ENCODE peak calls at places on chromosomes 2 and 18, in nine cellular contexts. B is neural crest cell, P is endothelial cell, M is fibroblast of pulmonary artery, D is mammary epithelial cell, A is left lung, N is Caco-2, E is nephron progenitor cell, G is Calu3. R is an unnamed sample.

GRCh38 chr2:10063566-10063965 is 16.6 kb downstream of the CYS1 start:
- DNase-seq in B (no peak), P (no peak), M (no peak), D (no peak), A (no peak), N (no peak), E (no peak), G (no peak), R (no peak)

GRCh38 chr18:261398-262073 is 6.3 kb downstream of the THOC1 start:
- DNase-seq in B (no peak), P (no peak), M (no peak), D (no peak), A (no peak), N (no peak), E (no peak), G (no peak), R (no peak)

GRCh38 chr2:237097911-237098702 is 12.4 kb downstream of the COPS8 start:
- DNase-seq in B (no peak), P (no peak), M (peak), D (peak), A (no peak), N (no peak), E (no peak), G (no peak), R (peak)

GRCh38 chr2:126656311-126657145 is 570 bp downstream of the GYPC start:
- DNase-seq in B (peak), P (peak), M (peak), D (no peak), A (no peak), N (no peak), E (peak), G (no peak), R (no peak)

GRCh38 chr2:70482401-70482800 is 71.2 kb downstream of the TGFA start:
- DNase-seq in B (no peak), P (no peak), M (no peak), D (no peak), A (no peak), N (no peak), E (no peak), G (no peak), R (no peak)

GRCh38 chr2:113754989-113755689 is 1.3 kb downstream of the SLC35F5 start:
- DNase-seq in B (no peak), P (no peak), M (peak), D (peak), A (no peak), N (no peak), E (no peak), G (no peak), R (no peak)

GRCh38 chr2:227033471-227034148 is 130.4 kb downstream of the COL4A4 start:
- DNase-seq in B (peak), P (peak), M (peak), D (peak), A (no peak), N (peak), E (peak), G (peak), R (peak)

GRCh38 chr18:36782710-36783109 is 46.1 kb downstream of the TPGS2 start:
- DNase-seq in B (no peak), P (no peak), M (no peak), D (peak), A (no peak), N (no peak), E (no peak), G (no peak), R (no peak)

GRCh38 chr2:183164111-183165015 is 40.1 kb downstream of the NUP35 start:
- DNase-seq in B (no peak), P (no peak), M (peak), D (no peak), A (no peak), N (no peak), E (no peak), G (no peak), R (no peak)

GRCh38 chr2:23940262-23940975 is at the start of gene UBXN2A:
- DNase-seq in B (peak), P (peak), M (peak), D (peak), A (peak), N (peak), E (peak), G (peak), R (peak)

GRCh38 chr2:8176837-8177236 is 505.0 kb upstream of the ID2 start:
- DNase-seq in B (no peak), P (no peak), M (no peak), D (no peak), A (no peak), N (no peak), E (no peak), G (no peak), R (no peak)

GRCh38 chr2:66561645-66562336 is 126.9 kb downstream of the MEIS1 start:
- DNase-seq in B (no peak), P (no peak), M (peak), D (no peak), A (no peak), N (no peak), E (no peak), G (no peak), R (no peak)

GRCh38 chr18:54672846-54673475 is 81.9 kb downstream of the DYNAP start:
- DNase-seq in B (no peak), P (no peak), M (no peak), D (peak), A (no peak), N (peak), E (peak), G (peak), R (no peak)

GRCh38 chr2:144944506-144945230 is 424.7 kb upstream of the ZEB2 start:
- DNase-seq in B (no peak), P (no peak), M (no peak), D (peak), A (no peak), N (no peak), E (no peak), G (no peak), R (no peak)

GRCh38 chr2:233838251-233838650 is 16.1 kb downstream of the HJURP start:
- DNase-seq in B (no peak), P (no peak), M (no peak), D (no peak), A (no peak), N (no peak), E (no peak), G (no peak), R (no peak)

GRCh38 chr18:73891572-73892421 is 255.8 kb downstream of the FBXO15 start:
- DNase-seq in B (no peak), P (peak), M (no peak), D (no peak), A (no peak), N (no peak), E (peak), G (no peak), R (no peak)
- TF ChIP-seq CTCF in B (peak), P (peak), M (no peak), D (no peak), A (no peak), N (peak), E (peak), G (no peak), R (no peak)

GRCh38 chr2:200422532-200423262 is 87.2 kb downstream of the KCTD18 start:
- DNase-seq in B (no peak), P (no peak), M (no peak), D (no peak), A (no peak), N (no peak), E (no peak), G (no peak), R (no peak)
- TF ChIP-seq CTCF in B (peak), P (no peak), M (no peak), D (peak), A (no peak), N (no peak), E (no peak), G (no peak), R (no peak)

DNA sequence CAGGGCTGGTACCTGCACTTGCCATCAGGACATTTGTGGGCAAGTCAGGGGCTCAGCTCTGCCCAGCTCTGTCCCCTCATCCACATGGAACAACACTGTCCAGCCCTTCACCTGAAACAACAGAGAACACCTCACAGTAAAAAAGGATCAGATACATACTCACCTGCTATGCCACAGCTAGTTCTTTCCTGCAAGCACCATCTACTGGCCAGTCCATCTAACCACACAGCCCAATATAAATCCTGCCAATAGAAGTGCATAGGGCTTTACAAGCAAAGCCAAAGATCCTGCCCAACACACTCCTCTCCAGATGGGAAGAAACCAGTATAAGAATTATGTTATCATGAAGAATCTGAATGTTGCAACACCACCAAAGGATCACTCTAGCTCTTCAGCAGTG is 52.2 kb upstream of the GALNT13 start:
- DNase-seq in B (no peak), P (no peak), M (no peak), D (peak), A (no peak), N (no peak), E (no peak), G (no peak), R (no peak)
- TF ChIP-seq CTCF in B (no peak), P (no peak), M (no peak), D (peak), A (no peak), N (peak), E (no peak), G (no peak), R (no peak)

GRCh38 chr18:44627245-44627644 is 53.4 kb upstream of the SETBP1 start:
- DNase-seq in B (no peak), P (no peak), M (peak), D (peak), A (no peak), N (no peak), E (no peak), G (no peak), R (no peak)

GRCh38 chr18:44625367-44625766 is 55.3 kb upstream of the SETBP1 start:
- DNase-seq in B (no peak), P (no peak), M (no peak), D (no peak), A (no peak), N (no peak), E (no peak), G (no peak), R (no peak)

GRCh38 chr18:44630118-44630517 is 50.6 kb upstream of the SETBP1 start:
- DNase-seq in B (no peak), P (no peak), M (no peak), D (no peak), A (no peak), N (no peak), E (no peak), G (no peak), R (no peak)

GRCh38 chr18:44624052-44624451 is 56.6 kb upstream of the SETBP1 start:
- DNase-seq in B (no peak), P (no peak), M (no peak), D (no peak), A (no peak), N (no peak), E (no peak), G (no peak), R (no peak)

DNA sequence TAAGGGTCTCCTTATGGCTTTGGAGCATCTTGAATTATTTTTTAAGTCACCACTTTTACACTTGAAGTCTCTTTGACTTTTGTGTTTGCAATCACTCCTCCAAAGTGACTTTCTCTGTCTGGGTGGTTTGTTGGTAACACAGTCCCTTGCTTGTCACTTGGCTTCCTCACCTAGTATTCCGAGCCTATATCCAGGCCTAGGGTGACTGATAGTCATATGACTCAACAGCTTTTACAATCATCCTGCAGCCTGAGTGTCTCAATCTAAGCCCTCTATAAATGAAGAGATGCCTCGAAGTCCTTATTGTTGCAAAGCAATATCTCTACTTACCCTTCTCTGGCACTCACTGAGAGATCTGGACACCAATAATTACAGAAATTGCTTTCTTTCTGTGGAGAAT is 53.9 kb upstream of the SETBP1 start:
- DNase-seq in B (no peak), P (no peak), M (no peak), D (no peak), A (no peak), N (no peak), E (no peak), G (no peak), R (no peak)
- TF ChIP-seq CTCF in B (no peak), P (no peak), M (no peak), D (no peak), A (no peak), N (no peak), E (no peak), G (no peak), R (no peak)